ENCODE peak calls at places on chromosome 6, in nine cellular contexts. One of them, this sample, is unnamed.

GRCh38 chr6:45650527-45651135 is 272.9 kb upstream of the SUPT3H start:
- DNase-seq in WERI-Rb-1: no peak
- DNase-seq in fibroblast of pulmonary artery: peak; percentile 80
- DNase-seq in IMR-90: peak; percentile 94
- DNase-seq in thoracic aorta: no peak
- DNase-seq in choroid plexus epithelial cell: peak; percentile 95
- DNase-seq in Peyer's patch: no peak
- DNase-seq in epithelial cell of esophagus: peak; percentile 86
- DNase-seq in bronchial epithelial cell: peak; percentile 94
- DNase-seq in this sample: peak; percentile 89

GRCh38 chr6:60952500-60952899 is 1333.5 kb downstream of the KHDRBS2 start:
- DNase-seq in choroid plexus epithelial cell: no peak
- DNase-seq in bronchial epithelial cell: peak; percentile 92
- DNase-seq in IMR-90: no peak
- DNase-seq in thoracic aorta: no peak
- DNase-seq in epithelial cell of esophagus: peak; percentile 85
- DNase-seq in fibroblast of pulmonary artery: no peak
- DNase-seq in Peyer's patch: no peak
- DNase-seq in WERI-Rb-1: no peak
- DNase-seq in this sample: no peak

GRCh38 chr6:19873031-19873430 is 35.9 kb downstream of the ID4 start:
- DNase-seq in epithelial cell of esophagus: no peak
- DNase-seq in Peyer's patch: no peak
- DNase-seq in WERI-Rb-1: peak; percentile 50
- DNase-seq in bronchial epithelial cell: no peak
- DNase-seq in IMR-90: no peak
- DNase-seq in choroid plexus epithelial cell: no peak
- DNase-seq in fibroblast of pulmonary artery: peak; percentile 3
- DNase-seq in thoracic aorta: no peak
- DNase-seq in this sample: no peak

GRCh38 chr6:152453421-152453820 is 183.7 kb downstream of the SYNE1 start:
- DNase-seq in fibroblast of pulmonary artery: no peak
- DNase-seq in bronchial epithelial cell: no peak
- DNase-seq in IMR-90: no peak
- DNase-seq in thoracic aorta: no peak
- DNase-seq in epithelial cell of esophagus: peak; percentile 5
- DNase-seq in choroid plexus epithelial cell: no peak
- DNase-seq in WERI-Rb-1: no peak
- DNase-seq in Peyer's patch: no peak
- DNase-seq in this sample: no peak

GRCh38 chr6:19866199-19866872 is 29.2 kb downstream of the ID4 start:
- DNase-seq in fibroblast of pulmonary artery: no peak
- DNase-seq in Peyer's patch: no peak
- DNase-seq in IMR-90: no peak
- DNase-seq in thoracic aorta: no peak
- DNase-seq in choroid plexus epithelial cell: no peak
- DNase-seq in WERI-Rb-1: peak; percentile 74
- DNase-seq in epithelial cell of esophagus: no peak
- DNase-seq in bronchial epithelial cell: no peak
- DNase-seq in this sample: no peak

GRCh38 chr6:86978251-86978650 is 40.9 kb downstream of the HTR1E start:
- DNase-seq in WERI-Rb-1: no peak
- DNase-seq in thoracic aorta: no peak
- DNase-seq in Peyer's patch: no peak
- DNase-seq in fibroblast of pulmonary artery: no peak
- DNase-seq in epithelial cell of esophagus: no peak
- DNase-seq in IMR-90: no peak
- DNase-seq in choroid plexus epithelial cell: no peak
- DNase-seq in bronchial epithelial cell: no peak
- DNase-seq in this sample: no peak

GRCh38 chr6:38184780-38185080 is 365.2 kb downstream of the ZFAND3 start:
- DNase-seq in epithelial cell of esophagus: no peak
- DNase-seq in bronchial epithelial cell: no peak
- DNase-seq in thoracic aorta: no peak
- DNase-seq in choroid plexus epithelial cell: no peak
- DNase-seq in fibroblast of pulmonary artery: no peak
- DNase-seq in IMR-90: no peak
- DNase-seq in WERI-Rb-1: no peak
- DNase-seq in Peyer's patch: no peak
- DNase-seq in this sample: no peak

GRCh38 chr6:114327074-114327473 is 15.7 kb downstream of the HS3ST5 start:
- DNase-seq in IMR-90: no peak
- DNase-seq in Peyer's patch: no peak
- DNase-seq in WERI-Rb-1: no peak
- DNase-seq in choroid plexus epithelial cell: no peak
- DNase-seq in thoracic aorta: no peak
- DNase-seq in epithelial cell of esophagus: no peak
- DNase-seq in fibroblast of pulmonary artery: no peak
- DNase-seq in bronchial epithelial cell: no peak
- DNase-seq in this sample: no peak

GRCh38 chr6:121767254-121767653 is 331.8 kb downstream of the GJA1 start:
- DNase-seq in Peyer's patch: no peak
- DNase-seq in fibroblast of pulmonary artery: no peak
- DNase-seq in epithelial cell of esophagus: no peak
- DNase-seq in choroid plexus epithelial cell: no peak
- DNase-seq in WERI-Rb-1: no peak
- DNase-seq in thoracic aorta: no peak
- DNase-seq in IMR-90: peak; percentile 2
- DNase-seq in bronchial epithelial cell: no peak
- DNase-seq in this sample: peak; percentile 11

GRCh38 chr6:142030115-142030619 is 102.6 kb upstream of the GJE1 start:
- DNase-seq in bronchial epithelial cell: no peak
- DNase-seq in choroid plexus epithelial cell: peak; percentile 63
- DNase-seq in Peyer's patch: no peak
- DNase-seq in fibroblast of pulmonary artery: peak; percentile 50
- DNase-seq in thoracic aorta: no peak
- DNase-seq in WERI-Rb-1: no peak
- DNase-seq in epithelial cell of esophagus: peak; percentile 34
- DNase-seq in IMR-90: peak; percentile 76
- DNase-seq in this sample: peak; percentile 55

GRCh38 chr6:93136111-93136510 is 283.2 kb downstream of the EPHA7 start:
- DNase-seq in epithelial cell of esophagus: no peak
- DNase-seq in fibroblast of pulmonary artery: no peak
- DNase-seq in choroid plexus epithelial cell: no peak
- DNase-seq in Peyer's patch: no peak
- DNase-seq in bronchial epithelial cell: no peak
- DNase-seq in WERI-Rb-1: peak; percentile 77
- DNase-seq in IMR-90: no peak
- DNase-seq in thoracic aorta: no peak
- DNase-seq in this sample: no peak

GRCh38 chr6:93142382-93142781 is 277.0 kb downstream of the EPHA7 start:
- DNase-seq in thoracic aorta: no peak
- DNase-seq in WERI-Rb-1: no peak
- DNase-seq in Peyer's patch: no peak
- DNase-seq in choroid plexus epithelial cell: no peak
- DNase-seq in bronchial epithelial cell: no peak
- DNase-seq in fibroblast of pulmonary artery: no peak
- DNase-seq in IMR-90: no peak
- DNase-seq in epithelial cell of esophagus: no peak
- DNase-seq in this sample: no peak

DNA sequence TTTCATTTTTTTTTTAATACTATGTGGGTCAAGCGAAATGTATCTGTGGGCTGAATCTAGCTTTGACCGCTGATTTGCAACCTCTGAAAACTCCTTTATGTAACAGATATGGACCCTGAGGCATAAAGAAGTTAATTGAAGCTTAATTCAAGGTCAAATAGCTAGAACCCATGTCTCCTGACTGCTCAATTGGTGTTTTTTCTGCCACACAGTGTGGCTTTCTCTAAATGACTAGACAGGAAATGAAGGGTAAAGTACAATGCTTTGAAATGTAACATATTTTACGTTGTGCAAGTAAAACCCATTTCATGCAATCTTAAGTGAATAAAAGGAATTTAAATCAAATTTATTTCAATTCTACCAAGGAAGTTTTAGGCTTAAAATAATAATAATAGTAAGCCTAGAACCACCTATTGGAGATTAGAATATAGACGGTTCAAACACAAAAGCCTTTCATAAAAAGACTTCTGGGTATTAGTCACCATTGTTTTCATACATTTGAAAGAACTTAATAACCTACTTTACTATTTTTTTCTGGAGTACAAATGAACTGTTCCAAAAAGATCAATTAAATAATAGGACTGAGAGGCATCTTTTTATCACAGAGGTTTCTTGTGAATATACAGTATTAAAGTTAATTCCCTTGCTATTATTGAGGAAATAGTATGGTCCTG is 279.8 kb downstream of the EPHA7 start:
- DNase-seq in thoracic aorta: no peak
- DNase-seq in IMR-90: no peak
- DNase-seq in WERI-Rb-1: no peak
- DNase-seq in fibroblast of pulmonary artery: no peak
- DNase-seq in epithelial cell of esophagus: no peak
- DNase-seq in choroid plexus epithelial cell: no peak
- DNase-seq in bronchial epithelial cell: no peak
- DNase-seq in Peyer's patch: no peak
- DNase-seq in this sample: no peak
- H3K4me3 ChIP-seq in thoracic aorta: no peak overlapping the region
- H3K4me3 ChIP-seq in IMR-90: no peak overlapping the region
- H3K4me3 ChIP-seq in WERI-Rb-1: no peak overlapping the region
- H3K4me3 ChIP-seq in fibroblast of pulmonary artery: no peak overlapping the region
- H3K4me3 ChIP-seq in epithelial cell of esophagus: no peak overlapping the region
- H3K4me3 ChIP-seq in choroid plexus epithelial cell: no peak overlapping the region
- H3K4me3 ChIP-seq in bronchial epithelial cell: no peak overlapping the region
- H3K4me3 ChIP-seq in Peyer's patch: no peak overlapping the region
- H3K4me3 ChIP-seq in this sample: no peak overlapping the region

GRCh38 chr6:28767691-28768090 is 156.1 kb downstream of the TRIM27 start:
- DNase-seq in fibroblast of pulmonary artery: no peak
- DNase-seq in thoracic aorta: no peak
- DNase-seq in WERI-Rb-1: no peak
- DNase-seq in epithelial cell of esophagus: no peak
- DNase-seq in Peyer's patch: no peak
- DNase-seq in IMR-90: no peak
- DNase-seq in bronchial epithelial cell: no peak
- DNase-seq in choroid plexus epithelial cell: no peak
- DNase-seq in this sample: no peak

GRCh38 chr6:28770732-28771131 is 153.1 kb downstream of the TRIM27 start:
- DNase-seq in thoracic aorta: no peak
- DNase-seq in fibroblast of pulmonary artery: no peak
- DNase-seq in epithelial cell of esophagus: no peak
- DNase-seq in bronchial epithelial cell: no peak
- DNase-seq in choroid plexus epithelial cell: no peak
- DNase-seq in IMR-90: no peak
- DNase-seq in WERI-Rb-1: no peak
- DNase-seq in Peyer's patch: no peak
- DNase-seq in this sample: no peak

GRCh38 chr6:28768187-28768913 is 155.4 kb downstream of the TRIM27 start:
- DNase-seq in choroid plexus epithelial cell: no peak
- DNase-seq in IMR-90: no peak
- DNase-seq in epithelial cell of esophagus: no peak
- DNase-seq in bronchial epithelial cell: no peak
- DNase-seq in thoracic aorta: no peak
- DNase-seq in WERI-Rb-1: no peak
- DNase-seq in Peyer's patch: no peak
- DNase-seq in fibroblast of pulmonary artery: no peak
- DNase-seq in this sample: no peak

GRCh38 chr6:28771401-28772267 is 152.2 kb downstream of the TRIM27 start:
- DNase-seq in choroid plexus epithelial cell: no peak
- DNase-seq in bronchial epithelial cell: peak; percentile 46
- DNase-seq in epithelial cell of esophagus: peak; percentile 64
- DNase-seq in IMR-90: no peak
- DNase-seq in thoracic aorta: no peak
- DNase-seq in WERI-Rb-1: peak; percentile 47
- DNase-seq in fibroblast of pulmonary artery: no peak
- DNase-seq in Peyer's patch: no peak
- DNase-seq in this sample: no peak

DNA sequence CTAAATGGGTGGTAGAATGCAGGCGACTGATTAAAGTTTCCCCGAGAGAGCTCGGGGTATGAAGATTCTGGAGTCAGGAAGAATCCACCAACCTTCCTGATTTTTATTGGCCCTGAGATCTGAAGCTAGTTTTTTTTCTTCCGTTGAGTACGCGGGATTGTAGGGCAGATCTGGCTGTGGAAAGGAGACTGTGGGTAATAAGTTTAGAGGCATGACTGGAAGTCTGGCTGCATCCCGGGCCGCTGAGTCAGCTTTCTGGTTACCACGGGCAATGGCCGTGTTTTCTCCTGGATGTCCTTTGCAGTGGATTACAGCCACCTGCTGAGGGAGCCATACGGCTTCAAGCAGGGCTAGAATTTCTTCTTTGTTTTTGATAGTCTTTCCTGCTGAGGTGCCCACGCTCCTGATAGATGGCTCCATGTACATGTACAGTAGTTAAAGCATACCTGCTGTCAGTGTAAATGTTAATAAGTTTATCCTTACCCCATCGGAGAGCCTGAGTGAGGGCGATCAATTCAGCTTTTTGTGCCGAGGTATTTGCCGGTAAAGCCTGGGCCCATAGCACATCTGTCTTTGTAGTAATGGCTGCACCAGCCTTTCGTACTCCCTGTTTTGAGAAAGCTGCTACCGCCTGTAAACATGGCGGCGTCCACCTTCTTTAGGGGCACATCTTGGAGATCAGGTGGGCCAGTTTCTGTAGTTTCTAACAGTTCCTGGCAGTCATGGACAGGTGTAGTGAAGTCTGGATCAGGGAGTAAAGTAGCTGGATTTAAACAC is 154.0 kb downstream of the TRIM27 start:
- DNase-seq in fibroblast of pulmonary artery: peak; percentile 24
- DNase-seq in IMR-90: peak; percentile 20
- DNase-seq in bronchial epithelial cell: peak; percentile 48
- DNase-seq in choroid plexus epithelial cell: peak; percentile 53
- DNase-seq in Peyer's patch: no peak
- DNase-seq in thoracic aorta: no peak
- DNase-seq in WERI-Rb-1: peak; percentile 63
- DNase-seq in epithelial cell of esophagus: peak; percentile 82
- DNase-seq in this sample: peak; percentile 24
- TF ChIP-seq CTCF in fibroblast of pulmonary artery: peak; percentile 1
- TF ChIP-seq CTCF in IMR-90: peak; percentile 24
- TF ChIP-seq CTCF in bronchial epithelial cell: peak; percentile 15
- TF ChIP-seq CTCF in choroid plexus epithelial cell: peak; percentile 28
- TF ChIP-seq CTCF in Peyer's patch: no peak
- TF ChIP-seq CTCF in thoracic aorta: no peak
- TF ChIP-seq CTCF in WERI-Rb-1: peak; percentile 44
- TF ChIP-seq CTCF in epithelial cell of esophagus: no peak
- TF ChIP-seq CTCF in this sample: peak; percentile 13

DNA sequence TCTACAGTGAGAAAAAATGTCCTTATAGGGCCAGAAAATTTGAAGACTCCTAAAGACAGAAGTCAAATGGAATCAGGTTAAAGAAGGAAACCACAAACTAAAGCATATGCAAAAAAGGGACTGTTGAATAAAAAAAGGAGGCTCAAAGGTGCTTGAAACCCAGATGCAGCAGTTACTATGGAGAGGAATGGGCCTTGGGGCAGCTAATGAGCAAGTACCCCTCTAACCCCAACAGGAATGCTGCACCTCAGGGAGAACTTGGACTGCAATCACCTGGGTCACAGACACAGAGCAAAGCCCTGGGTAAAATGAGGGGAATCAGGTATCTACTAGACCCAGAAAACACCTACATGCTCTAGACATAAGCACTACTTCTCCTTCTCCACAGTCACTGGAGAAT is 313.9 kb downstream of the UBE3D start:
- DNase-seq in epithelial cell of esophagus: no peak
- DNase-seq in bronchial epithelial cell: no peak
- DNase-seq in WERI-Rb-1: no peak
- DNase-seq in IMR-90: no peak
- DNase-seq in Peyer's patch: no peak
- DNase-seq in fibroblast of pulmonary artery: no peak
- DNase-seq in choroid plexus epithelial cell: no peak
- DNase-seq in thoracic aorta: no peak
- DNase-seq in this sample: no peak
- H3K4me3 ChIP-seq in epithelial cell of esophagus: no peak overlapping the region
- H3K4me3 ChIP-seq in bronchial epithelial cell: no peak overlapping the region
- H3K4me3 ChIP-seq in WERI-Rb-1: no peak overlapping the region
- H3K4me3 ChIP-seq in IMR-90: no peak overlapping the region
- H3K4me3 ChIP-seq in Peyer's patch: no peak overlapping the region
- H3K4me3 ChIP-seq in fibroblast of pulmonary artery: no peak overlapping the region
- H3K4me3 ChIP-seq in choroid plexus epithelial cell: no peak overlapping the region
- H3K4me3 ChIP-seq in thoracic aorta: no peak overlapping the region
- H3K4me3 ChIP-seq in this sample: no peak overlapping the region

GRCh38 chr6:7243188-7243942 is 69.6 kb downstream of the SSR1 start:
- DNase-seq in epithelial cell of esophagus: peak; percentile 63
- DNase-seq in WERI-Rb-1: peak; percentile 87
- DNase-seq in fibroblast of pulmonary artery: peak; percentile 74
- DNase-seq in thoracic aorta: no peak
- DNase-seq in choroid plexus epithelial cell: peak; percentile 76
- DNase-seq in bronchial epithelial cell: peak; percentile 66
- DNase-seq in IMR-90: peak; percentile 64
- DNase-seq in Peyer's patch: no peak
- DNase-seq in this sample: peak; percentile 69
- TF ChIP-seq CTCF in epithelial cell of esophagus: peak; percentile 93
- TF ChIP-seq CTCF in WERI-Rb-1: peak; percentile 92
- TF ChIP-seq CTCF in fibroblast of pulmonary artery: peak; percentile 92
- TF ChIP-seq CTCF in thoracic aorta: peak; percentile 90
- TF ChIP-seq CTCF in choroid plexus epithelial cell: peak; percentile 87
- TF ChIP-seq CTCF in bronchial epithelial cell: peak; percentile 81
- TF ChIP-seq CTCF in IMR-90: peak; percentile 90
- TF ChIP-seq CTCF in Peyer's patch: peak; percentile 88
- TF ChIP-seq CTCF in this sample: peak; percentile 93